ENCODE peak calls at places on chromosome 12, in four cellular contexts. Y is BJ, F is AG04450, N is lung. Q is an unnamed sample.

GRCh38 chr12:30694971-30695326 is 720 bp downstream of the IPO8 start:
- DNase-seq in Y (no peak), F (no peak), N (peak), Q (no peak)

GRCh38 chr12:54390668-54391551 is 6.4 kb upstream of the ZNF385A start:
- DNase-seq in Y (no peak), F (no peak), N (no peak), Q (no peak)

GRCh38 chr12:59084758-59085383 is 164.6 kb upstream of the LRIG3 start:
- DNase-seq in Y (peak), F (peak), N (no peak), Q (peak)

GRCh38 chr12:109502332-109502731 is 24.9 kb downstream of the UBE3B start:
- DNase-seq in Y (no peak), F (no peak), N (no peak), Q (no peak)

GRCh38 chr12:92991134-92991533 is 62.0 kb upstream of the EEA1 start:
- DNase-seq in Y (no peak), F (no peak), N (no peak), Q (no peak)

GRCh38 chr12:121399391-121400331 is at the start of gene RNF34:
- DNase-seq in Y (peak), F (peak), N (peak), Q (peak)

GRCh38 chr12:92784356-92784755 is 81.6 kb downstream of the PLEKHG7 start:
- DNase-seq in Y (peak), F (no peak), N (no peak), Q (peak)

GRCh38 chr12:63805704-63806672 is 26.3 kb downstream of the RXYLT1 start:
- DNase-seq in Y (no peak), F (no peak), N (no peak), Q (no peak)

GRCh38 chr12:98013560-98013959 is 501.8 kb upstream of the TMPO start:
- DNase-seq in Y (no peak), F (no peak), N (no peak), Q (no peak)

GRCh38 chr12:6367065-6367968 is 8.0 kb downstream of the SCNN1A start:
- DNase-seq in Y (no peak), F (no peak), N (no peak), Q (no peak)

GRCh38 chr12:41485203-41485602 is 297.1 kb downstream of the PDZRN4 start:
- DNase-seq in Y (no peak), F (no peak), N (no peak), Q (no peak)

GRCh38 chr12:131091413-131091975 is 137.8 kb downstream of the ADGRD1 start:
- DNase-seq in Y (no peak), F (no peak), N (no peak), Q (no peak)

GRCh38 chr12:52913424-52913821 is 8.5 kb upstream of the KRT8 start:
- DNase-seq in Y (no peak), F (no peak), N (no peak), Q (no peak)

GRCh38 chr12:123942277-123942653 is 30.4 kb downstream of the CCDC92 start:
- DNase-seq in Y (peak), F (peak), N (no peak), Q (peak)

GRCh38 chr12:6548556-6549378 is 7.1 kb downstream of the IFFO1 start:
- DNase-seq in Y (no peak), F (no peak), N (no peak), Q (no peak)

GRCh38 chr12:48954781-48955501 is 2.3 kb downstream of the ARF3 start:
- DNase-seq in Y (no peak), F (no peak), N (no peak), Q (no peak)

GRCh38 chr12:39145175-39145999 is 240.0 kb upstream of the CPNE8 start:
- DNase-seq in Y (no peak), F (no peak), N (no peak), Q (no peak)

DNA sequence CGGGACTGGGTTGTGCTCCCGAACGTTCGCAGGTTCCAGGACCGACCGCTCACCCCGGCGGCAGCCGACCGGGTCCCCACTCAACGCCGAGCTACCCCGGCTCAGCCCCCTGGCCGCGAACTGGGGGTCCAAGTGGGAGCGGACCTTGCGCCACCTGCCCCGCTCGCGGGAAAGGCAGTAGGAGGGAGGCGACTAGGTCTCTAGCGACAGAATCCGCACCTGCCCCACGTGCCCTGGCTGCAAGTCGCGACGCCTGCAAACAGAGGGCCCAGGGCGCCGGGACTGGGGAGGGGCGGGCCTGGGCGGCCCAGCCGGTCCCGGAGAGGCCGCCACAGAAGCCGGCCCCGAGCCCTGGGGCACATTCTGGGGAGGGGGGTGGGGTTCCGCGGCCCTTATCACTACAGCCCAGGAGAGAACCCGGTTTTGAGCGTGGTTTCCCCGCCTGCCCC is 239.2 kb upstream of the CPNE8 start:
- DNase-seq in Y (no peak), F (no peak), N (no peak), Q (no peak)
- H3K4me3 ChIP-seq in Y (no peak), F (no peak), N (peak), Q (no peak)

DNA sequence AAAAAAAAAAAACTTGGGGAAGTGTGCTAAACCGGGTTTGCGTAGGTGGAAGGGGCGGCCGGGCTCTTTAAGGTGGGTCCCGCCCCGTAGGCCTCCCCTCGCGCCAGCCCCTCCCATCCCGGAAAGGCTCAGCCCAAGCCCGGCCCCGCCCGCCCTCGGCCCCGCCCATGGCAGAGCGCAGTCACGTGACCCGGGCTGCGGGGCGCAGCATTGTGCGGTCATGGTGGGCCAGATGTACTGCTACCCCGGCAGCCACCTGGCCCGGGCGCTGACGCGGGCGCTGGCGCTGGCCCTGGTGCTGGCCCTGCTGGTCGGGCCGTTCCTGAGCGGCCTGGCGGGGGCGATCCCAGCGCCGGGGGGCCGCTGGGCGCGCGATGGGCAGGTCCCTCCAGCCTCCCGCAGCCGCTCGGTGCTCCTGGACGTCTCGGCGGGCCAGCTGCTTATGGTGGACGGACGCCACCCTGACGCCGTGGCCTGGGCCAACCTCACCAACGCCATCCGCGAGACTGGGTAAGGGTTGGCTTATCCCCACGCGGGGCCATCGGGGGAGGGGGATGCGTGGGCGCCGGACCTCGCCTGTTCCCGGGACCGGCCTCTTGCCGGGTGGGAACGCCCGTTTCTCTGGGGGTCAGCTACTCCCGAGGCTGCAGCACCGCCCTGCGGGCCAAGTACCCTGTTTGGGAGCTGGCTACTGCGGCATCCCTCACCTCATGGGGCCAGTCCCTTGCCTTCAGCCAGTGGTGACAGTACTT is at the start of gene PLBD2:
- DNase-seq in Y (peak), F (peak), N (peak), Q (peak)
- TF ChIP-seq CTCF in Y (no peak), F (no peak), N (no peak), Q (no peak)

GRCh38 chr12:56297400-56297799 is 2.7 kb downstream of the CS start:
- DNase-seq in Y (no peak), F (no peak), N (no peak), Q (no peak)
- H3K4me3 ChIP-seq in Y (no peak), F (no peak), N (no peak), Q (no peak)

DNA sequence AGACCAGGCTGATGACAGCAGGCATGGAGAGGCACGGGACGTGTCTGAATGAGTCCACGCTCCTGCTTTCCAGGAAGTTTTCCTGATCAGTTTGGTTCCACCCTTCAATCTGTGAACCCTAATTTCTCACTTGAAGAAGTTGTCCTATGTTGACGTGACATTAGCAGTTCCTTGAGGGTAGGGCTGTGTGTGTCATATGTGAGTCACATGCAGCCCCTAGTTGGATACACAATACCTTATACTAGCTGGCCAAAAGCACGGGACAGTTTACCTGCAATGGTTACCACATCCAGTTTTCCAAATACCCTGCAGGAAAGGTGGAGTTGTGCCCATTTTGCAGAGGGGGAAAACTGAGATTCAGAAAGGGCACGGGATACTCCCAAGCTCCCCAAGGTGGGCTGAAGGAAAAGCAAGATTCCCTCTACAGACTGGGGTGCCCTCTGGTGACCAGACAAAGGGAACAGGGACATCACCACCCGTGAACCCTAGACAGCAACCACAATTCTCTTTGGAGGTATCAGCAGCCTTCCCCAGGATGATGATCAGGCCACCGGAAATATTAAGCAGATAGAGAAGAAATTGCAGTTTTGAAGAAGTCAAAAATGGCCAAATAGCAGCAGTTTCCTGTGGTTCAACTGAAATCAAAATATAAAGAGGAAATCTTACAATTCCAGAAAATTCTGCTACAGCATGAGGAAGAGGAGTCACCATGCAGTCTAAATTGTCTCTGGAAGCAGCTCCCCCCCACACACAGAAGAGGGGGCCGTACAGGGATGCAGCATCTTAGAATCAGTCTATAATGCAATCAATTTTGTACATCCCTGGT is 194.4 kb downstream of the PHETA1 start:
- DNase-seq in Y (no peak), F (no peak), N (no peak), Q (no peak)
- TF ChIP-seq CTCF in Y (no peak), F (no peak), N (no peak), Q (no peak)

DNA sequence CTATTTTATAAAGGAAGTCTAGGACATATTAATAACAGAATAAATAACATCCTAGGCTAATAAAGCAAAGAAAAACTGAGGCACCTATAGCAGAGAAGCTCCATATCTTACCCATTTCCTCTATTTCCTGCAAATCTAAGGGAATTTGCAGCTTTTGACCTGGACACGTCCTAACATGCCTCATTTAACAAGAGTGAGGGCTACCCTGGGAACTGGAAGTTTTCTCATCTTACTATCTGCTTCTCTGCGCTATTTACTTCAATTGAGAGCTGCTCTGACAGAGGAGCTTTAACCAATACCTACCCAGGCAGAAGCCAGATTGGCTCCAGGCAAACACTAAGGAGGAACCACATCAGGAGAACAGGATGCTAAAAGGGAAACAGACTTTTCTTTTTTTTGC is 5.7 kb downstream of the YBX3 start:
- DNase-seq in Y (no peak), F (no peak), N (no peak), Q (no peak)
- H3K4me3 ChIP-seq in Y (no peak), F (peak), N (no peak), Q (peak)

GRCh38 chr12:91367234-91367849 is 184.7 kb upstream of the DCN start:
- DNase-seq in Y (no peak), F (no peak), N (no peak), Q (no peak)
- TF ChIP-seq CTCF in Y (peak), F (peak), N (no peak), Q (peak)

GRCh38 chr12:9588749-9589148 is 19.0 kb downstream of the KLRB1 start:
- DNase-seq in Y (no peak), F (no peak), N (no peak), Q (peak)
- H3K4me3 ChIP-seq in Y (no peak), F (no peak), N (no peak), Q (no peak)

Q was measured in HFF-Myc.